ENCODE peak calls at places on chromosomes 11 and 22, in four cellular contexts. O is fibroblast of mammary gland, P is prostate gland, I is dorsolateral prefrontal cortex. Q is an unnamed sample.

GRCh38 chr11:120160436-120160835 is 22.5 kb upstream of the TRIM29 start:
- DNase-seq in O (no peak), P (no peak), I (no peak), Q (no peak)

GRCh38 chr11:126186708-126187481 is 24.6 kb downstream of the RPUSD4 start:
- DNase-seq in O (no peak), P (no peak), I (no peak), Q (no peak)

GRCh38 chr22:47063071-47063509 is 300.6 kb downstream of the TBC1D22A start:
- DNase-seq in O (no peak), P (no peak), I (no peak), Q (no peak)

GRCh38 chr11:119493712-119494111 is 70.7 kb upstream of the THY1 start:
- DNase-seq in O (no peak), P (no peak), I (no peak), Q (peak; percentile 27)

GRCh38 chr11:128517457-128518230 is 69.7 kb downstream of the ETS1 start:
- DNase-seq in O (peak; percentile 55), P (no peak), I (no peak), Q (no peak)

GRCh38 chr22:35598396-35598710 is 18.8 kb downstream of the MB start:
- DNase-seq in O (no peak), P (no peak), I (no peak), Q (no peak)

GRCh38 chr22:45757068-45757467 is 85.4 kb downstream of the ATXN10 start:
- DNase-seq in O (no peak), P (no peak), I (no peak), Q (no peak)

GRCh38 chr22:20955548-20955947 is 11.5 kb upstream of the AIFM3 start:
- DNase-seq in O (no peak), P (no peak), I (no peak), Q (no peak)

GRCh38 chr22:46039531-46039930 is 62.6 kb upstream of the WNT7B start:
- DNase-seq in O (no peak), P (no peak), I (no peak), Q (no peak)

DNA sequence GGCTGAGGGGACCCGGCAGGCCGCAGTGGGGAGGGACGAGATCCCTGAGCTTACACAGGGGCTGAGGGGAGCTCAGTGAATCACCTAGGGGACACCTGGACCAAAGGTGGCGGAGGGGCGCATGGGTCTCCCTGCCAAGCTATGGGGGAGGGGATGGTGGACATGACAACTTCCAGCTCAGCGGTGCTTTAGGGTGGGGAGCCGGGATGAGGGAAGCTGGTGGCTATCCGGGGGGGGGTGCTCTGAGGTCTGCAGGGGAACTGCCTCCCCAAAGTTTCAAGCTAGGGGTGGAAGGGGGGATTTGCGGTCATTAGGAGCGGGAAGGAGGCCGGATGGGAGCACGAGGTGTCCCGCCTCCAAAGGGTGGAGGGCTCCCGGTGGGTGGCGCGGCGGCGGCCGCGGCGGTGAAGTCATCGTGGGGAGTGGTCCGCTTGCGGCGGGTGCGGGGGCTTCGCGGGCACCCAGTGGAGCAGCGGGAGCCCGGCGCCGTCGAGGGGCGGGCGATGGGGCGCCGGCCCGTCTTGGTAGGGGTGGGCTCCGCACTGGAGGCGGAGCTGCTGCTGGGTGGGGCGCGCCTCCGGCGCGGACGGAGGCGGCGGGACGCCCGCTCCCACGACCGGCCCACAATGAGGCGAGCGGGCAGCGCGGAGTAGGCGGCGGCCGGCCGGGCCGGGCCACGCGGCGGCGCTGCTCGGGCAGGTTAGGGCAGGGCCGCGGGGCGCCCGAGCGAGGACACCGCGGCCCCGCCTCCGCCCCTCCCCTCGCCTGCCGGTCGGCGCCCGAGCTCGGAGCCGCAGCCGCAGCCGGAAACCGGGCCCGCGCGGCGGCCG is at the start of gene MICALL1:
- DNase-seq in O (peak; percentile 75), P (peak; percentile 75), I (no peak), Q (peak; percentile 65)
- TF ChIP-seq CTCF in O (no peak), P (no peak), I (no peak), Q (no peak)

GRCh38 chr22:19497245-19497644 is 17.5 kb downstream of the CDC45 start:
- DNase-seq in O (peak; percentile 90), P (no peak), I (no peak), Q (no peak)

GRCh38 chr22:19494676-19495173 is 15.0 kb downstream of the CDC45 start:
- DNase-seq in O (no peak), P (no peak), I (no peak), Q (no peak)

GRCh38 chr22:19494001-19494560 is 14.4 kb downstream of the CDC45 start:
- DNase-seq in O (no peak), P (no peak), I (no peak), Q (no peak)

GRCh38 chr22:19496324-19496630 is 16.6 kb downstream of the CDC45 start:
- DNase-seq in O (no peak), P (no peak), I (no peak), Q (no peak)

GRCh38 chr22:19495562-19496323 is 16.0 kb downstream of the CDC45 start:
- DNase-seq in O (peak; percentile 45), P (no peak), I (no peak), Q (no peak)
- TF ChIP-seq CTCF in O (peak; percentile 20), P (peak; percentile 24), I (peak; percentile 29), Q (no peak)

GRCh38 chr11:9351321-9351881 is 33.1 kb upstream of the IPO7 start:
- DNase-seq in O (no peak), P (no peak), I (no peak), Q (no peak)
- TF ChIP-seq CTCF in O (no peak), P (no peak), I (no peak), Q (no peak)

GRCh38 chr11:64245797-64246623 is 733 bp downstream of the PPP1R14B start:
- DNase-seq in O (peak; percentile 91), P (no peak), I (peak; percentile 62), Q (peak; percentile 91)

GRCh38 chr11:64248578-64248977 is 1.8 kb upstream of the PPP1R14B start:
- DNase-seq in O (no peak), P (no peak), I (no peak), Q (no peak)

GRCh38 chr11:64245401-64245796 is 1.3 kb downstream of the PPP1R14B start:
- DNase-seq in O (no peak), P (no peak), I (no peak), Q (no peak)

GRCh38 chr11:64247729-64248531 is 1.2 kb upstream of the PPP1R14B start:
- DNase-seq in O (no peak), P (no peak), I (no peak), Q (no peak)

GRCh38 chr11:64246874-64247728 is at the start of gene PPP1R14B:
- DNase-seq in O (peak; percentile 86), P (peak; percentile 83), I (peak; percentile 87), Q (peak; percentile 80)
- TF ChIP-seq CTCF in O (no peak), P (peak; percentile 9), I (peak; percentile 39), Q (no peak)

DNA sequence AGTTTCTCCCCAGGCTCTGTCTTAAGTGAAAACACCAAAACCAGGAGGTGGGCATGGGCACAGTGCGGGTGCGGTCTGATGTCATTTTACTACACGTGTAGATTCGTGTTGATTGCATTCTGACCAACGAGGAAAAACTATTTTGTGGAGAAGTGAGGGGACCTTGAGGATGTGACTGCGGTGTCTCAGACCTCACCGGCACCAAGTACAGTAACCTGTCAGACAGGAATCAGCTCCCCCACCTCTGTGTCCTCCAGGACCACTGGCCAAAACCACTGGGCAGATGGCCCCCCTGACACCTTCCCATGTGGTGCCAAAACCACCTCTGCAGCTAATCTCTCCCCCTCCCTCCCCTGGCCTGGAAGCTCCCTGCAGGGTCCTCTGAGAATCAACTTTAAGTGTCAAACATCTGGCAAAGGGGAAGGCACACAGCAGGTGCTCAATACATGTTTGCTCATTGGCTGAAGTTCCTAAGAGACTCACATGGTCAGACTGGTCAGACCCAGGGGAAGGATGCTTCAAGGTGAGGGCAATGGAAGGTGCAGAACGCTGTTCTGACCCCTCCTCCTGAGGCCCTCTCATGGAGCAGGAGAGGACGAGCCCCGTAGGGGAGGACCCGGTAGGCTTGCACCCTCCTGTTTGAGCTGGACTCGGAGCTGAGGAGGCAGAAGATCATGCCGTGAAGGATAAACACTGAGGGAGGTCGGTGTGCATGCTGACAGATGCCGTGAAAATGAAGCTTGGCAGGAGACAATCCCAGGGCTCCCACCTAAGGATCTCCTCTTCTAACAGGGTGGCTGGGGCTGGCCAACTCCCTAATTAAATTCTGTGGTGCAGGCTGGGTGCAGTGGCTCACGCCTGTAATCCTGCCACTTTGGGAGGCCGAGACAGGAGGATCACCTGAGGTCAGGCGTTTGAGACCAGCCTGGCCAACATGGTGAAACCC is 129.9 kb downstream of the MPPED1 start:
- DNase-seq in O (no peak), P (no peak), I (no peak), Q (no peak)
- TF ChIP-seq CTCF in O (no peak), P (no peak), I (no peak), Q (no peak)

DNA sequence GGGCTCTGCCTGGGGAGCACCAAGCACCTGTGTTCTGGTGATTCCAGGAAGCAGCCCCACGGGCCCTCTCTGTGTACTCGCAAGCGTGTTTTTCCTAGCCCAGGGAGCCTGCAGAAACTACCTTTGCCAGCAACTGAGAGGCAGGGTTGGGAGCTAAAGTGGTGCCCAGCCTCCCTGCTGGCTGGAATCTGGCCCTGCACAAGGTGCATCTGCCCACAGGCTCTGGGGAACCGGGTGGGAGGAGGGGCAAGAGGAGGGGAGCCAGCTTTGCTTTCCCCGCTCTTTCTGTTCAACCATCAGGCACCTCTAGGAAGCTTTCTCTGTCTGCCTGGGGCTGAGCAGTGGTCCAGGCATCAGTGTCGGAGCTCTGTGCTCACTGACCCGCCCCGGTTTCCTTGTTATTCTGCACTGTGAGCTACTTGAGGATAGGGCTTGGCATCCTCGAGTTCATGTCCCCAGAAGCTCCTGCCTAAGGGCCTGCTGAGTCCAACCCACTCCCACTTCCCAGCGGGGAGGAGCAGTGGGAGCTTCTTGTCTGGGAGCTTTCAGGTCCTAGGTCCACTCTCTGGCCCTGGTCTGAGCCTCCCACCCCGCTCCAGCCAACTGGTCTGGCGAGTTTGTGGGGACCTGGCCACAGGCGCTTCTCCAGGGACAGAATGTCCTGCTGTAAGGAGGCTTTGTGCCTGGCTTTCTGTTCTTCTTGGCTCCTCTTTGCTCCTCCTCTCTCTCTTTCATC is 14.9 kb downstream of the DAGLA start:
- DNase-seq in O (no peak), P (peak; percentile 88), I (no peak), Q (no peak)
- TF ChIP-seq CTCF in O (peak; percentile 14), P (no peak), I (no peak), Q (no peak)

DNA sequence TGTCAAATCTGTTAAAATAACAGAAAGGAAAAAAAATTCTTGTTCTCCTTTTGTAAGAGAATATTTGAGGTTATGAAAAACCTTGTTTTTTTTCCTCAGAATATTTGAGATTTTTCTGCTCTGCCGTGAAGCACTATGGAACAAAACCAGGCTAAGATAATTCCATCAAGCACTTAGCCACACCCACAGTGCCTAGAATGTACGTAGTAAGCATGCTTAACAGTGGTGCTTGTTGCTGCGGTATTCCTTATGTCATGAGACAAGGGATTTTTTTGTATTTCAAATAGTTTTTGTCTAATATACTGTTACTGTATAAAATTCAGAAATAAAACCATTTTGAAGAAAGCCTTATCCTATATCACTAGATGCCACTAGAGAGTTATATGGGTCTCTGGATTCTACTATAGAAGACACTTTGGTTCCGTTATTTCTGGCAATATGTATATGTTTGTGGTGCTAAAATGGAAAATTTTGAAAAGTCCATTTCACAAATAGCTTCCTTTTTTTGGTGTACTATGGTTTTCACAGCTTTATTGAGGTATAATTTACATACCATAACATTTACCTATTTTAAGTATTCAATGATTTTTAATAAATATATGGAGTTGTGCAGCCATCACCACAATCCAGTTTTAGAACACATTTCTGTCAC is 23.7 kb downstream of the PDHX start:
- DNase-seq in O (peak; percentile 8), P (no peak), I (no peak), Q (no peak)
- TF ChIP-seq CTCF in O (peak; percentile 21), P (no peak), I (peak; percentile 12), Q (no peak)

Q was measured in RWPE1.